ENCODE peak calls at places on chromosomes 1 and 21, in ten cellular contexts. M is SJSA1; R is thoracic aorta; N is naive thymus-derived CD4-positive, alpha-beta T cell; W is HAP-1; O is SJCRH30; F is heart left ventricle; C is neural progenitor cell; V is mammary epithelial cell; U is A549. L is an unnamed sample. For H3K4me1, the result is how much of the 10 kb centered on the place peaks cover.

GRCh38 chr1:236338096-236338495 is 56.0 kb upstream of the EDARADD start:
- DNase-seq in M (no peak), R (no peak), N (no peak), W (no peak), O (no peak), F (no peak), C (no peak), V (peak), U (no peak), L (no peak)

GRCh38 chr1:165116732-165117131 is 239.8 kb downstream of the LMX1A start:
- DNase-seq in M (peak), R (no peak), N (no peak), W (no peak), O (no peak), F (no peak), C (no peak), V (peak), U (peak), L (no peak)

GRCh38 chr1:216902669-216903388 is 179.6 kb upstream of the ESRRG start:
- DNase-seq in M (no peak), R (no peak), N (no peak), W (no peak), O (peak), F (no peak), C (no peak), V (peak), U (no peak), L (no peak)

GRCh38 chr1:55958498-55958897 is 620.9 kb downstream of the PLPP3 start:
- DNase-seq in M (no peak), R (no peak), N (no peak), W (no peak), O (no peak), F (no peak), C (no peak), V (no peak), U (no peak), L (no peak)

GRCh38 chr1:16249838-16250241 is 12.9 kb upstream of the CPLANE2 start:
- DNase-seq in M (no peak), R (peak), N (no peak), W (no peak), O (no peak), F (no peak), C (no peak), V (no peak), U (no peak), L (no peak)

GRCh38 chr1:55694297-55694696 is 479.1 kb upstream of the USP24 start:
- DNase-seq in M (no peak), R (no peak), N (no peak), W (no peak), O (no peak), F (no peak), C (no peak), V (peak), U (no peak), L (peak)

GRCh38 chr1:156894711-156895407 is 1.3 kb downstream of the PEAR1 start:
- DNase-seq in M (no peak), R (no peak), N (no peak), W (no peak), O (no peak), F (peak), C (no peak), V (no peak), U (no peak), L (peak)

GRCh38 chr1:100187912-100188311 is 9.9 kb upstream of the LRRC39 start:
- DNase-seq in M (no peak), R (no peak), N (no peak), W (no peak), O (no peak), F (peak), C (no peak), V (no peak), U (no peak), L (no peak)

GRCh38 chr1:199084293-199084692 is 445.5 kb downstream of the PTPRC start:
- DNase-seq in M (no peak), R (no peak), N (no peak), W (no peak), O (peak), F (no peak), C (no peak), V (no peak), U (no peak), L (no peak)

GRCh38 chr21:46599251-46599572 is 5.7 kb downstream of the S100B start:
- DNase-seq in M (peak), R (no peak), N (no peak), W (peak), O (no peak), F (peak), C (peak), V (no peak), U (no peak), L (no peak)

GRCh38 chr1:173097001-173097400 is 46.3 kb upstream of the TNFSF18 start:
- DNase-seq in M (no peak), R (no peak), N (no peak), W (no peak), O (no peak), F (no peak), C (no peak), V (peak), U (no peak), L (no peak)

GRCh38 chr1:210232524-210233215 is at the start of gene SERTAD4:
- DNase-seq in M (peak), R (no peak), N (no peak), W (peak), O (peak), F (peak), C (peak), V (peak), U (peak), L (peak)

GRCh38 chr1:228555074-228555989 is 68.2 kb downstream of the RNF187 start:
- DNase-seq in M (no peak), R (no peak), N (no peak), W (no peak), O (no peak), F (no peak), C (peak), V (no peak), U (no peak), L (peak)

GRCh38 chr21:32413697-32414578 is 1.4 kb downstream of the EVA1C start:
- DNase-seq in M (no peak), R (no peak), N (no peak), W (peak), O (no peak), F (no peak), C (no peak), V (peak), U (no peak), L (no peak)

GRCh38 chr1:181685216-181685615 is 201.9 kb downstream of the CACNA1E start:
- DNase-seq in M (no peak), R (no peak), N (no peak), W (no peak), O (no peak), F (no peak), C (no peak), V (no peak), U (no peak), L (no peak)

GRCh38 chr1:145714524-145715111 is 4.7 kb upstream of the CD160 start:
- DNase-seq in M (no peak), R (no peak), N (no peak), W (no peak), O (no peak), F (peak), C (no peak), V (no peak), U (no peak), L (no peak)

GRCh38 chr1:37292789-37293188 is 181.6 kb upstream of the ZC3H12A start:
- DNase-seq in M (no peak), R (no peak), N (no peak), W (no peak), O (no peak), F (no peak), C (peak), V (no peak), U (no peak), L (no peak)

DNA sequence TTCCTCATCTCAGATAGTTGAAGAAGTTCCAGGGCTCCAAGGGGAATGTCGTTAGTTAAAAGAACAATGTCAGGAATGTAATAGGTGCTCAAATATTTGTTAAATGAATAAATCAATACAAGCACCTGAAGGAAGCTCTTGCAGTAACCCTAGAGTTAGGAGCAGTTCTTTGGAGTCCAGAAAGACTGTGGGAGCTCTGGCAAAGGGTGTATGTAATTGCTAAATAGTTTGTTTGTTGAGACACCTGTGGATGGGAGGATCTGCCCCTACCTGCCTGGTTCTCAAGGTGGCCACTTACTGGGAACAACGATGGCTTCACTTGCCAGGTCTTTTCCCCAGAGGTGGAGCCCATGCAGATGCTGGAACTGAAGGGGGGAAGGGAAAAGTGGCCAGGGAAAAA is 27.5 kb upstream of the JUN start:
- DNase-seq in M (no peak), R (no peak), N (no peak), W (no peak), O (no peak), F (no peak), C (no peak), V (peak), U (no peak), L (no peak)
- H3K4me1 ChIP-seq in M (under half), R (under half), N (under half), W (under half), O (under half), F (under half), C (under half), V (half or more), U (under half), L (under half)

GRCh38 chr1:101370488-101370887 is 133.7 kb downstream of the S1PR1 start:
- DNase-seq in M (no peak), R (no peak), N (no peak), W (no peak), O (no peak), F (no peak), C (no peak), V (no peak), U (no peak), L (no peak)
- H3K4me1 ChIP-seq in M (under half), R (under half), N (under half), W (under half), O (under half), F (under half), C (under half), V (under half), U (under half), L (under half)

GRCh38 chr21:44425895-44426662 is 29.2 kb upstream of the LRRC3 start:
- DNase-seq in M (no peak), R (no peak), N (no peak), W (peak), O (no peak), F (no peak), C (no peak), V (no peak), U (no peak), L (no peak)

GRCh38 chr21:44423941-44424607 is 31.2 kb upstream of the LRRC3 start:
- DNase-seq in M (peak), R (no peak), N (no peak), W (peak), O (no peak), F (no peak), C (no peak), V (no peak), U (no peak), L (no peak)

GRCh38 chr21:44426663-44427191 is 28.6 kb upstream of the LRRC3 start:
- DNase-seq in M (peak), R (no peak), N (no peak), W (peak), O (no peak), F (no peak), C (no peak), V (no peak), U (no peak), L (no peak)

GRCh38 chr21:44424608-44425306 is 30.6 kb upstream of the LRRC3 start:
- DNase-seq in M (peak), R (no peak), N (no peak), W (peak), O (no peak), F (no peak), C (no peak), V (no peak), U (no peak), L (no peak)

GRCh38 chr21:44425307-44425894 is 29.9 kb upstream of the LRRC3 start:
- DNase-seq in M (peak), R (no peak), N (no peak), W (peak), O (no peak), F (no peak), C (no peak), V (peak), U (no peak), L (peak)
- H3K4me1 ChIP-seq in M (under half), R (under half), N (under half), W (under half), O (under half), F (under half), C (under half), V (under half), U (under half), L (under half)

GRCh38 chr1:54329337-54329954 is 76.7 kb downstream of the SSBP3 start:
- DNase-seq in M (no peak), R (no peak), N (no peak), W (no peak), O (no peak), F (no peak), C (peak), V (no peak), U (no peak), L (no peak)
- H3K4me1 ChIP-seq in M (half or more), R (half or more), N (under half), W (under half), O (half or more), F (half or more), C (half or more), V (under half), U (under half), L (half or more)

DNA sequence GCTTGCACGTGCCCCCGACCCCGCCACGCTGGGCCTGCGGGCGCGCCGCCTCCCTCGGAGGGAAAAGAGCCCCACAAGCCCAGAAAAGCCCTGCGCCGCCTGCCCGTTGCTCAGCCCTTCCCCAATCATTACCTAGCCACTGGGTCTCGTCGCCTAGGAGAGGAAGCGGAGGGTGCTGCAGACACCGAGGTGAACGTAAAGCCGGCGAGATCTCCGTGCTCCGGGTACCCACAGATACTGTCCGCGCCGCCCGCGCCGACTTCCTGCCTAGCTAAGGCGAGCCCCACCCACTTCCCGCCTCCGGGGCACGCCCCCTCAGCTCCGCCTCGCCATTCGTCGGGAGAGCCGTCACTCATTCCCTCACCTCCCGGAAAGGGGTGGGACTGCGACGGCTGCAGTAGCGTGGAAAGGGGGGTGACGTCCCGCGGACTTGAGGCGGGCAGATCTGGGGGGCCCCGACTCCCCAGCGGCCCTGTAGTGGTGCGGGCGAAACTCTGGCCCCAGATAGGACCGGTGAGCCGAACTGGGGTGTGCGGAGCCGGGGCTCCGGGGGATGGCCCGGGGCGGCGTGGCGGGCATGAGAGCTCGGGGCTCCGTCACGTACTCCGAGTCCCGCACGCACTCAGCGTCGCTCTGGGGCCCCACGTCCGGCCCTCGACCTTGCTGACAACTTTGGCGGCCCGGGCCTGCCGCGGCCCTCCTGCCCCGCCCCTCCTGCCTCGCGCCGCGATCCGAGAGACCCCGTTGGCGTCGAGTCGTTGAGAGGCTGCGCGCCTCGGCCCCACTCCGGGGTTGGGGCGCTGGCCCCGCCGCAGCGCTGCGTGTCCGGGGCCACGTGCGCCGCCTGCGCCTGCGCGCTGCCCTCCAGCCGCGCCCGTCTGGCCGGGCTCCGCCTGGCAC is at the start of gene ENO1:
- DNase-seq in M (peak), R (peak), N (peak), W (peak), O (peak), F (peak), C (peak), V (peak), U (peak), L (peak)
- H3K4me1 ChIP-seq in M (half or more), R (half or more), N (under half), W (under half), O (under half), F (half or more), C (half or more), V (under half), U (under half), L (under half)

DNA sequence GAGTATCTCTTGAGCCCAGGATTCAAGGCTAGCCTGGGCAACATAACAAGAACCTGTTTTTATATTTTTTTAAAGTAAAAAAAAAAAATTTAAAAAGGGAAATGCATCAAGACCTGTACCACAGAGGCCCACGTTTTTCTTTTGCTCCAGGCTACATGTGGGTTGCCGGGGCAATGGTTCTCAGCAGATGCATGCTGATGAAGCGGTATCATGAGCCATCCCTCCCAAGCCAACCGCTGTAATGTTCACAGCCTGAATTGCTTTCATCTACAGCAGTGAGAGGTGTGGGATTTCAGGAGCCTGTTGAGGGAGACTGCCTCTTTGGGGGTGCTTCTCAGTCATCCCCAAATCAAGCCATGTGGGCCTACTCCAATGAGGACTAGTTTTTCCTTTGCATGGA is 60.5 kb downstream of the CD58 start:
- DNase-seq in M (no peak), R (no peak), N (no peak), W (no peak), O (no peak), F (no peak), C (no peak), V (peak), U (no peak), L (no peak)
- H3K4me1 ChIP-seq in M (under half), R (under half), N (half or more), W (under half), O (under half), F (under half), C (under half), V (under half), U (half or more), L (under half)

GRCh38 chr1:24058671-24059455 is 53.1 kb downstream of the MYOM3 start:
- DNase-seq in M (no peak), R (no peak), N (no peak), W (no peak), O (no peak), F (no peak), C (no peak), V (no peak), U (no peak), L (no peak)

GRCh38 chr1:24055681-24056080 is 56.3 kb downstream of the MYOM3 start:
- DNase-seq in M (no peak), R (no peak), N (no peak), W (no peak), O (no peak), F (no peak), C (no peak), V (no peak), U (no peak), L (no peak)

GRCh38 chr1:24057171-24057570 is 54.8 kb downstream of the MYOM3 start:
- DNase-seq in M (no peak), R (no peak), N (no peak), W (no peak), O (no peak), F (no peak), C (no peak), V (no peak), U (no peak), L (no peak)

GRCh38 chr1:24062221-24062620 is 49.7 kb downstream of the MYOM3 start:
- DNase-seq in M (no peak), R (no peak), N (no peak), W (no peak), O (no peak), F (no peak), C (no peak), V (no peak), U (no peak), L (no peak)

GRCh38 chr1:24060482-24060881 is 51.5 kb downstream of the MYOM3 start:
- DNase-seq in M (no peak), R (no peak), N (no peak), W (no peak), O (no peak), F (no peak), C (no peak), V (no peak), U (no peak), L (no peak)
- H3K4me1 ChIP-seq in M (under half), R (under half), N (under half), W (under half), O (under half), F (under half), C (under half), V (under half), U (under half), L (under half)

DNA sequence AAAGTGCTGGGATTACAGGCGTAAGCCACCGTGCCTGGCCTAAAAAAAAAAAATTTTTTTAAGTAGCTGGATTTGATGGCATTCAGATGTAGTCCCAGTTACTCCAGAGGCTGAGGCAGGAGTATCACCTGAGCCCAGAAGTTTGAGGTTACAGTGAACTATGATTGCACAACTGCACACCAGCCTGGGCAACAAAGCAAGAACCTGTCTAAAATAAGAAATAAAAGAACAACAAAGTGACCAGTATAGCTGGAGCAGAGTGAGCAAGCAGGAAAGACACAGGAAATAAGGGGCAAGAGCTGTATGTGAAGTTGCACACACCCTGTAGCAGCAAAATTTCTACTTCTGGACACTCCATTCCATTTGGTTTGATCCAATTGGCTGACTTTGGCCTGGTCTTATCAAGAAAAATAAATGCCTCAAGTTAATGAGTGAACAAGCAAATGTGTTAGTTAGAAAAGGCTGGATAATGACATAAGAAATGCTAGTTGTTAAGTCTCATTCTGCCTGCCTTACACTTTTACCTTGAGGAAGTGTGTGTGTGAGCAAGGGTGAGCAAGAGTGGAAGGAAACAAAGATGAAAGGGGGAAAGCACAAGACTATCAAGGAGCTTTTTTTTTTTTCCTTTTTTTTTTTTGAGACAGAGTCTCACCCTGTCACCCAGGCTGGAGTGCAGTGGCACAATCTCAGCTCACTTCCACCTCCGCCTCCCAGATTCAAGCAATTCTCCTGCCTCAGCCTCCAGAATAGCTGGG is 7.9 kb downstream of the ATP5IF1 start:
- DNase-seq in M (no peak), R (no peak), N (peak), W (no peak), O (no peak), F (no peak), C (no peak), V (peak), U (no peak), L (no peak)
- H3K4me1 ChIP-seq in M (under half), R (under half), N (half or more), W (under half), O (under half), F (under half), C (under half), V (under half), U (under half), L (under half)

GRCh38 chr1:2204384-2205190 is 10.0 kb upstream of the FAAP20 start:
- DNase-seq in M (no peak), R (no peak), N (no peak), W (peak), O (peak), F (peak), C (peak), V (no peak), U (no peak), L (peak)

GRCh38 chr1:2209400-2210083 is 15.0 kb upstream of the FAAP20 start:
- DNase-seq in M (no peak), R (no peak), N (no peak), W (no peak), O (no peak), F (peak), C (no peak), V (no peak), U (no peak), L (no peak)

GRCh38 chr1:2208309-2209239 is 14.0 kb upstream of the FAAP20 start:
- DNase-seq in M (peak), R (peak), N (no peak), W (no peak), O (peak), F (peak), C (no peak), V (peak), U (peak), L (no peak)

GRCh38 chr1:2205191-2205952 is 10.8 kb upstream of the FAAP20 start:
- DNase-seq in M (peak), R (peak), N (peak), W (peak), O (peak), F (peak), C (peak), V (peak), U (no peak), L (peak)

GRCh38 chr1:2206813-2207488 is 12.4 kb upstream of the FAAP20 start:
- DNase-seq in M (no peak), R (no peak), N (no peak), W (no peak), O (no peak), F (peak), C (no peak), V (no peak), U (no peak), L (no peak)
- H3K4me1 ChIP-seq in M (under half), R (half or more), N (under half), W (under half), O (under half), F (half or more), C (under half), V (under half), U (half or more), L (under half)

L was measured in BE2C.